ENCODE peak calls at places on chromosomes 7 and 10, in five cellular contexts. H is GM12878, M is SK-N-SH, B is IMR-90, N is HepG2. W is an unnamed sample.

GRCh38 chr7:27185013-27185707 is at the start of gene HOXA11:
- DNase-seq in N (no peak), B (peak), H (no peak), M (no peak), W (no peak)

GRCh38 chr7:119482209-119482608 is 790.8 kb upstream of the KCND2 start:
- DNase-seq in M (peak), H (peak), N (peak), B (no peak), W (peak)

GRCh38 chr7:1922870-1923236 is 252.8 kb downstream of the ELFN1 start:
- DNase-seq in H (no peak), N (no peak), M (no peak), B (no peak), W (no peak)

GRCh38 chr10:111123883-111124282 is 47.1 kb downstream of the ADRA2A start:
- DNase-seq in M (no peak), B (no peak), N (no peak), H (no peak), W (no peak)

GRCh38 chr10:3131098-3131497 is 41.5 kb downstream of the PITRM1 start:
- DNase-seq in H (no peak), M (no peak), N (no peak), B (peak), W (no peak)

GRCh38 chr10:82742478-82742877 is 867.5 kb downstream of the NRG3 start:
- DNase-seq in M (no peak), N (no peak), H (no peak), B (no peak), W (no peak)

GRCh38 chr7:35556532-35557471 is 138.1 kb downstream of the HERPUD2 start:
- DNase-seq in M (peak), H (no peak), N (peak), B (no peak), W (no peak)

GRCh38 chr7:129530881-129531391 is 28.6 kb downstream of the SMKR1 start:
- DNase-seq in N (peak), B (peak), M (no peak), H (no peak), W (no peak)

GRCh38 chr7:13901577-13901976 is 87.9 kb downstream of the ETV1 start:
- DNase-seq in H (no peak), M (no peak), N (no peak), B (no peak), W (no peak)

GRCh38 chr7:24199978-24200377 is 84.0 kb upstream of the NPY start:
- DNase-seq in N (no peak), H (no peak), B (no peak), M (peak), W (no peak)

GRCh38 chr7:87600130-87601124 is at the start of gene ABCB1:
- DNase-seq in M (peak), H (no peak), N (peak), B (peak), W (no peak)

GRCh38 chr7:47816647-47817046 is 131.6 kb downstream of the PKD1L1 start:
- DNase-seq in N (peak), B (peak), M (no peak), H (no peak), W (no peak)

GRCh38 chr7:94679341-94679740 is 23.4 kb upstream of the SGCE start:
- DNase-seq in B (peak), H (no peak), N (no peak), M (no peak), W (no peak)

GRCh38 chr7:105268511-105269392 is 120.0 kb downstream of the SRPK2 start:
- DNase-seq in N (peak), H (no peak), B (peak), M (peak), W (peak)

GRCh38 chr10:83075395-83076072 is 1063.8 kb upstream of the GHITM start:
- DNase-seq in N (no peak), B (no peak), M (peak), H (no peak), W (no peak)

GRCh38 chr10:3248526-3249255 is 76.1 kb upstream of the PITRM1 start:
- DNase-seq in B (peak), N (no peak), M (no peak), H (no peak), W (no peak)

GRCh38 chr10:80487422-80487785 is 33.3 kb downstream of the TSPAN14 start:
- DNase-seq in H (no peak), N (no peak), M (no peak), B (no peak), W (no peak)

GRCh38 chr10:78550090-78550489 is 516.4 kb downstream of the RPS24 start:
- DNase-seq in M (no peak), B (no peak), N (no peak), H (no peak), W (no peak)

GRCh38 chr10:114867365-114867764 is 45.8 kb downstream of the FHIP2A start:
- DNase-seq in N (no peak), H (no peak), M (no peak), B (no peak), W (no peak)

GRCh38 chr10:3048114-3049019 is 19.0 kb upstream of the PFKP start:
- DNase-seq in N (no peak), B (peak), H (no peak), M (no peak), W (peak)

GRCh38 chr7:133560900-133561299 is 308.0 kb downstream of the EXOC4 start:
- DNase-seq in B (no peak), H (no peak), N (no peak), M (no peak), W (no peak)

GRCh38 chr7:123867220-123867619 is 22.3 kb downstream of the HYAL4 start:
- DNase-seq in N (no peak), M (no peak), H (no peak), B (peak), W (no peak)

GRCh38 chr10:20988357-20988983 is 91.4 kb upstream of the NEBL start:
- DNase-seq in B (no peak), M (no peak), N (peak), H (no peak), W (no peak)

GRCh38 chr10:6382081-6382480 is 179.3 kb downstream of the PFKFB3 start:
- DNase-seq in H (peak), N (no peak), B (peak), M (no peak), W (no peak)

GRCh38 chr10:116470768-116471415 is 43.2 kb downstream of the PNLIPRP3 start:
- DNase-seq in B (no peak), N (peak), H (no peak), M (peak), W (peak)

GRCh38 chr7:45054442-45054841 is 34.3 kb downstream of the NACAD start:
- DNase-seq in N (no peak), B (no peak), M (no peak), H (no peak), W (no peak)

GRCh38 chr7:51046482-51046881 is 263.8 kb upstream of the GRB10 start:
- DNase-seq in N (no peak), H (no peak), M (no peak), B (no peak), W (no peak)

GRCh38 chr10:121080324-121080807 is 229.2 kb downstream of the WDR11 start:
- DNase-seq in M (peak), H (no peak), N (no peak), B (no peak), W (no peak)

GRCh38 chr7:109111086-109111485 is 541.4 kb downstream of the DNAJB9 start:
- DNase-seq in M (no peak), B (no peak), N (no peak), H (no peak), W (no peak)

GRCh38 chr7:141649865-141650499 is 52.0 kb downstream of the DENND11 start:
- DNase-seq in N (peak), B (peak), H (peak), M (peak), W (peak)

GRCh38 chr10:77905086-77905735 is 21.3 kb downstream of the DLG5 start:
- DNase-seq in M (no peak), B (no peak), H (no peak), N (no peak), W (no peak)

GRCh38 chr10:93098816-93099215 is 25.1 kb downstream of the CYP26A1 start:
- DNase-seq in B (no peak), H (no peak), N (no peak), M (no peak), W (no peak)

DNA sequence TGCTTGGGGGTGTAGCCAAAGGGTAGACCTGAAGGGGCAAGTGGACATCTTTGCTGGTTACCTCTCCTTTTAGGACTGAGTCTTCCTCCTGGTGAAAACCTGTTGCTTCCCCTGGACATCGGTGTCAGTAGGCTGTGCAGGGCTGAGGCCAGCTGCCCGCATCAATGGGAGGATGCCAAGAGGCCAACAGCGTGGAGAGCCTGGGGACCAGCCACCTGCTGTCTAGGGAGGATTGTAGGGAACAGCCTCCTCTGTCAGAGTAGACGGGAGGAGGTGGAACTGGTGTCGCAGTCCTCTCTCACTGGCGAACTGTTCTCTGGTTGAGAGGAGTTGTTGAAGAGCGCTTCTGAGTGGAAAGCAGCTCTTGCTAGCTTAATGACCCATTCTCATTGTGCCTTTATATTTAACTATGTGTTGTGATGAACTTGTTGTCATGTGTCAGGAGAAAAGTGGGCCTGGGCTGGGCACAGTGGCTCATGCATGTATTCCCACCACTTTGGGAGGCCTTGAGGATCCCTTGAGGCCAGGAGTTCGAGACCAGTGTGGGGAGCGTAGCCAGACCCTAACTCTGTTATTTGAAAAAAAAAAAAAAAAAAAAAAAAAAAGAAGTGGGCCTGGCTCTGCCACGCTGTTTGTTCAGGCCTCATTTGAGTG is 1.8 kb downstream of the SUFU start:
- DNase-seq in B (no peak), M (no peak), N (no peak), H (no peak), W (no peak)
- TF ChIP-seq MXI1 in B (no peak), M (no peak), N (no peak), H (no peak), W (no peak)

GRCh38 chr7:73369009-73369408 is 41.0 kb downstream of the FKBP6 start:
- DNase-seq in N (peak), B (no peak), M (no peak), H (no peak), W (peak)
- TF ChIP-seq MXI1 in N (no peak), B (no peak), M (no peak), H (no peak), W (no peak)

DNA sequence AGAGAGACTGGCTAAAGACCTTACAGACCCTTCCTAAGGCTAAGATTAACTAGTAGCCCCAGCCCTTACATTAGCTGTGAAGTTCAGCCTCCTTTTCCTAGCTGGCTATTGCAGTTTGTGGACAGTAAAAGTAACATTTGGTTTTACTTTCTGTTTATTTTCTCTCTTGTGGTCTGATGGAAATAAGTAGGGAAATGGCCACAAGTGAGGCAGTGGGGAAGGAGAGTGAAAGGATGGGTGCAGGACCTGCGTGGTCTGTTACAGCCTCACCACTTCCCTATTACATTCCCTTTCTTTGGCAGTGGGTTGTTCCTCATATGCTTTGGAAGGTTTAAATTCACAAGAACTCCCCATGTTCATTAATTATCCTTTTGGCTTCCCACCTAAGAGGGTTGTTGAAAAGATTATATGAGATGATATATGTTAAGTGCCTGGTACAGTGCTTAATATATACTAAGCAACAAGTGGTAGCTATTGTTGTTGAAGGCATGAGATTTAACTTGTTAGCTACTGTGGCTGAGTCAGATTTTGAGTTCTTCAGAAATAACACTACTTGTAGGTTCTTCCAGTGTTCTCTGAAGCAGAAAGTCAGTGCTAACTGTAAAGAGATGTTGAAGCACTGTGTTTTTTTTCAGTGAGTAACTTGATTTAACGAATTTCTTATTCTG is 181.7 kb downstream of the ST7 start:
- DNase-seq in B (peak), M (no peak), H (no peak), N (no peak), W (no peak)
- TF ChIP-seq MXI1 in B (no peak), M (no peak), H (no peak), N (no peak), W (no peak)

GRCh38 chr10:53786236-53786635 is 1013.7 kb upstream of the MBL2 start:
- DNase-seq in M (no peak), N (peak), H (no peak), B (no peak), W (peak)
- TF ChIP-seq MXI1 in M (no peak), N (no peak), H (no peak), B (no peak), W (no peak)

DNA sequence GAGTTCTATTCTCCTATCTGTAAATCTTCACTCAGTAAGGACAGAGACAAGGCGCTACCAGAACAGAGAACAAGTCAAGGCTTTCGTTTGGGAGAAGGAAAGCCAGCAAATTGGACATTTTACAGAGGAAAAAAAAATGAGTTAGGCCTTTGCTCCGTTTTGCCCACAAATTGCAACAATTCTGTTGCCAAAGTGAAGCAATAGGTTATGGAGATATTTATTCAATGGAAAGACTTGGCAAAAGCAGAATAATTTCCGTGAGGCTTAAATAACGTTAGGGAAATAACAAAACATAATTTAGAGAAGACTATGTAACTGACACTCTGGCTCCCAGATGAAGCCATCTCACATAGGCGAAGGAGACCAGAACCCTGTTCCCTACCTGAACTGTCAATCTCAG is 67.5 kb downstream of the MKX start:
- DNase-seq in B (no peak), N (no peak), M (no peak), H (no peak), W (no peak)
- TF ChIP-seq MXI1 in B (no peak), N (no peak), M (no peak), H (no peak), W (no peak)

GRCh38 chr10:34320265-34320664 is 494.8 kb downstream of the PARD3 start:
- DNase-seq in H (no peak), B (no peak), M (peak), N (no peak), W (no peak)
- TF ChIP-seq MXI1 in H (no peak), B (no peak), M (peak), N (no peak), W (no peak)

GRCh38 chr7:34042406-34042805 is 137.1 kb downstream of the BMPER start:
- DNase-seq in H (no peak), N (no peak), B (peak), M (no peak), W (no peak)
- TF ChIP-seq MXI1 in H (no peak), N (no peak), B (no peak), M (no peak), W (no peak)

GRCh38 chr7:140006600-140006999 is 56.2 kb downstream of the PARP12 start:
- DNase-seq in N (no peak), H (no peak), M (no peak), B (no peak), W (no peak)
- TF ChIP-seq MXI1 in N (no peak), H (no peak), M (no peak), B (no peak), W (no peak)

DNA sequence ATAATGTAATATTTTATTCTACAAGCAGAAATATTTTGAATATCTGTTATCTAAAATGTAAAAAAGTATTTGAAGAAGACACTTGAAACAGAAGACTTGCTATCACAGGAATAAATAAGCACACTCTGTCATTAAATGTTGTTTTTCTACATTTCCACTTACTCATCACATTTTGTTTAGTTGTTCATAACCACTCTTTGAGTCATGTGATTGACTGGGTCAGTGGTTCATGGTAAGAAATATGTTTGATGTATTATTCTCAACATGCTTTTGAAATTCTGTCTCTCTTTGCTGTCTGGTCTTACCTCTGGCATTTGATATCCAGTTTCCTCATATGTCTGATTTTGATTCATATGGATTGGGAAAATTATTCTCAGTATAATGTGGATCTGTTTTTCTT is 171.8 kb downstream of the SUGCT start:
- DNase-seq in B (peak), N (no peak), H (no peak), M (no peak), W (no peak)
- TF ChIP-seq MXI1 in B (no peak), N (no peak), H (no peak), M (no peak), W (no peak)